ENCODE peak calls at places on chromosomes 11 and 22, in eight cellular contexts. One of them, this sample, is unnamed.

GRCh38 chr22:43387815-43388214 is 24.0 kb upstream of the MPPED1 start:
- DNase-seq in endodermal cell: peak
- DNase-seq in HCT116: no peak
- DNase-seq in GM12865: no peak
- DNase-seq in CD8-positive, alpha-beta T cell: no peak
- DNase-seq in Peyer's patch: no peak
- DNase-seq in lower leg skin: no peak
- DNase-seq in astrocyte of the spinal cord: no peak
- DNase-seq in this sample: no peak

GRCh38 chr11:121035823-121036222 is 11.9 kb downstream of the TBCEL start:
- DNase-seq in endodermal cell: no peak
- DNase-seq in HCT116: no peak
- DNase-seq in GM12865: peak
- DNase-seq in CD8-positive, alpha-beta T cell: no peak
- DNase-seq in Peyer's patch: no peak
- DNase-seq in lower leg skin: no peak
- DNase-seq in astrocyte of the spinal cord: no peak
- DNase-seq in this sample: no peak

GRCh38 chr11:5727691-5728090 is 8.6 kb upstream of the OR56B1 start:
- DNase-seq in endodermal cell: no peak
- DNase-seq in HCT116: no peak
- DNase-seq in GM12865: no peak
- DNase-seq in CD8-positive, alpha-beta T cell: no peak
- DNase-seq in Peyer's patch: no peak
- DNase-seq in lower leg skin: no peak
- DNase-seq in astrocyte of the spinal cord: no peak
- DNase-seq in this sample: no peak

GRCh38 chr11:28878025-28878424 is 769.8 kb downstream of the METTL15 start:
- DNase-seq in endodermal cell: no peak
- DNase-seq in HCT116: no peak
- DNase-seq in GM12865: no peak
- DNase-seq in CD8-positive, alpha-beta T cell: no peak
- DNase-seq in Peyer's patch: no peak
- DNase-seq in lower leg skin: no peak
- DNase-seq in astrocyte of the spinal cord: peak
- DNase-seq in this sample: no peak

GRCh38 chr11:13007182-13007581 is 1.9 kb upstream of the RASSF10 start:
- DNase-seq in endodermal cell: no peak
- DNase-seq in HCT116: no peak
- DNase-seq in GM12865: no peak
- DNase-seq in CD8-positive, alpha-beta T cell: no peak
- DNase-seq in Peyer's patch: no peak
- DNase-seq in lower leg skin: no peak
- DNase-seq in astrocyte of the spinal cord: no peak
- DNase-seq in this sample: no peak

GRCh38 chr11:32439488-32440210 is 4.3 kb upstream of the WT1 start:
- DNase-seq in endodermal cell: peak
- DNase-seq in HCT116: no peak
- DNase-seq in GM12865: no peak
- DNase-seq in CD8-positive, alpha-beta T cell: no peak
- DNase-seq in Peyer's patch: no peak
- DNase-seq in lower leg skin: no peak
- DNase-seq in astrocyte of the spinal cord: no peak
- DNase-seq in this sample: no peak

GRCh38 chr11:93160808-93161207 is 37.0 kb downstream of the SLC36A4 start:
- DNase-seq in endodermal cell: no peak
- DNase-seq in HCT116: no peak
- DNase-seq in GM12865: no peak
- DNase-seq in CD8-positive, alpha-beta T cell: no peak
- DNase-seq in Peyer's patch: no peak
- DNase-seq in lower leg skin: no peak
- DNase-seq in astrocyte of the spinal cord: no peak
- DNase-seq in this sample: no peak

GRCh38 chr11:125300791-125301218 is 136.3 kb downstream of the PKNOX2 start:
- DNase-seq in endodermal cell: no peak
- DNase-seq in HCT116: no peak
- DNase-seq in GM12865: no peak
- DNase-seq in CD8-positive, alpha-beta T cell: no peak
- DNase-seq in Peyer's patch: no peak
- DNase-seq in lower leg skin: no peak
- DNase-seq in astrocyte of the spinal cord: peak
- DNase-seq in this sample: peak

GRCh38 chr22:31049815-31050420 is 31.2 kb upstream of the SMTN start:
- DNase-seq in endodermal cell: no peak
- DNase-seq in HCT116: no peak
- DNase-seq in GM12865: no peak
- DNase-seq in CD8-positive, alpha-beta T cell: no peak
- DNase-seq in Peyer's patch: no peak
- DNase-seq in lower leg skin: no peak
- DNase-seq in astrocyte of the spinal cord: no peak
- DNase-seq in this sample: no peak

GRCh38 chr11:110156503-110156902 is 63.3 kb downstream of the ZC3H12C start:
- DNase-seq in endodermal cell: no peak
- DNase-seq in HCT116: no peak
- DNase-seq in GM12865: no peak
- DNase-seq in CD8-positive, alpha-beta T cell: no peak
- DNase-seq in Peyer's patch: no peak
- DNase-seq in lower leg skin: no peak
- DNase-seq in astrocyte of the spinal cord: no peak
- DNase-seq in this sample: no peak

GRCh38 chr22:17074648-17075002 is 10.2 kb upstream of the IL17RA start:
- DNase-seq in endodermal cell: no peak
- DNase-seq in HCT116: no peak
- DNase-seq in GM12865: no peak
- DNase-seq in CD8-positive, alpha-beta T cell: no peak
- DNase-seq in Peyer's patch: no peak
- DNase-seq in lower leg skin: no peak
- DNase-seq in astrocyte of the spinal cord: no peak
- DNase-seq in this sample: no peak

GRCh38 chr22:48959496-48959895 is 868.2 kb downstream of the BRD1 start:
- DNase-seq in endodermal cell: peak
- DNase-seq in HCT116: no peak
- DNase-seq in GM12865: no peak
- DNase-seq in CD8-positive, alpha-beta T cell: no peak
- DNase-seq in Peyer's patch: peak
- DNase-seq in lower leg skin: peak
- DNase-seq in astrocyte of the spinal cord: no peak
- DNase-seq in this sample: no peak

GRCh38 chr22:37314315-37315046 is 32.2 kb downstream of the CYTH4 start:
- DNase-seq in endodermal cell: no peak
- DNase-seq in HCT116: no peak
- DNase-seq in GM12865: peak
- DNase-seq in CD8-positive, alpha-beta T cell: no peak
- DNase-seq in Peyer's patch: no peak
- DNase-seq in lower leg skin: no peak
- DNase-seq in astrocyte of the spinal cord: no peak
- DNase-seq in this sample: no peak

GRCh38 chr22:37318255-37319109 is 36.2 kb downstream of the CYTH4 start:
- DNase-seq in endodermal cell: no peak
- DNase-seq in HCT116: no peak
- DNase-seq in GM12865: no peak
- DNase-seq in CD8-positive, alpha-beta T cell: no peak
- DNase-seq in Peyer's patch: no peak
- DNase-seq in lower leg skin: no peak
- DNase-seq in astrocyte of the spinal cord: no peak
- DNase-seq in this sample: no peak

GRCh38 chr22:37317698-37318210 is 35.4 kb downstream of the CYTH4 start:
- DNase-seq in endodermal cell: no peak
- DNase-seq in HCT116: no peak
- DNase-seq in GM12865: no peak
- DNase-seq in CD8-positive, alpha-beta T cell: no peak
- DNase-seq in Peyer's patch: no peak
- DNase-seq in lower leg skin: no peak
- DNase-seq in astrocyte of the spinal cord: no peak
- DNase-seq in this sample: no peak

GRCh38 chr22:37316405-37316804 is 34.1 kb downstream of the CYTH4 start:
- DNase-seq in endodermal cell: no peak
- DNase-seq in HCT116: no peak
- DNase-seq in GM12865: no peak
- DNase-seq in CD8-positive, alpha-beta T cell: no peak
- DNase-seq in Peyer's patch: no peak
- DNase-seq in lower leg skin: no peak
- DNase-seq in astrocyte of the spinal cord: no peak
- DNase-seq in this sample: no peak

DNA sequence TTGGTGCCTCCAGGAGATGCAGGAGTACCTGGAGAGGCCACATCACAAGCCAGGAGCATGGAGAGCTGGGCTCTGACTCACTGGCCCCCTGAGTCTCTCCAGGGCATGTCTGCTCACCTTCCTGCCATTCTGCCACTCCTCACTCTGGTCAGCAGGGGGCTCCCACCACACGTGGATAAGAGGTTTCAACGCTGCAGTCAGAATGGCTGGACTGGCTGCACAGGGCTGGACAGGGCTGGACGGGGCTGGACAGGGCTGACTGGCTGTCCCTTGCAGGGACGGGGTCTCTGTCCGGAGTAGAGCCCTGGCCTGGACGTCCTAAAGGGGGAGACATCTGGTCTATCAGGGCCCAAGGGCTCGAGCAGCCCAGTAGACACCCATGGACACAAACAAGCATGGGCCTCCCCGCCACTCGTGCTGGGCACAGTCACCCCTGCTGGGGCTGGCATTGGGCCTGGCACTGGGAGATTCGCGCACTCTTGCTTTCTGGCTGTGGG is 34.6 kb downstream of the CYTH4 start:
- DNase-seq in endodermal cell: peak
- DNase-seq in HCT116: peak
- DNase-seq in GM12865: peak
- DNase-seq in CD8-positive, alpha-beta T cell: peak
- DNase-seq in Peyer's patch: peak
- DNase-seq in lower leg skin: no peak
- DNase-seq in astrocyte of the spinal cord: peak
- DNase-seq in this sample: peak
- TF ChIP-seq CTCF in endodermal cell: peak
- TF ChIP-seq CTCF in HCT116: peak
- TF ChIP-seq CTCF in GM12865: peak
- TF ChIP-seq CTCF in CD8-positive, alpha-beta T cell: peak
- TF ChIP-seq CTCF in Peyer's patch: peak
- TF ChIP-seq CTCF in lower leg skin: no peak
- TF ChIP-seq CTCF in astrocyte of the spinal cord: peak
- TF ChIP-seq CTCF in this sample: peak

DNA sequence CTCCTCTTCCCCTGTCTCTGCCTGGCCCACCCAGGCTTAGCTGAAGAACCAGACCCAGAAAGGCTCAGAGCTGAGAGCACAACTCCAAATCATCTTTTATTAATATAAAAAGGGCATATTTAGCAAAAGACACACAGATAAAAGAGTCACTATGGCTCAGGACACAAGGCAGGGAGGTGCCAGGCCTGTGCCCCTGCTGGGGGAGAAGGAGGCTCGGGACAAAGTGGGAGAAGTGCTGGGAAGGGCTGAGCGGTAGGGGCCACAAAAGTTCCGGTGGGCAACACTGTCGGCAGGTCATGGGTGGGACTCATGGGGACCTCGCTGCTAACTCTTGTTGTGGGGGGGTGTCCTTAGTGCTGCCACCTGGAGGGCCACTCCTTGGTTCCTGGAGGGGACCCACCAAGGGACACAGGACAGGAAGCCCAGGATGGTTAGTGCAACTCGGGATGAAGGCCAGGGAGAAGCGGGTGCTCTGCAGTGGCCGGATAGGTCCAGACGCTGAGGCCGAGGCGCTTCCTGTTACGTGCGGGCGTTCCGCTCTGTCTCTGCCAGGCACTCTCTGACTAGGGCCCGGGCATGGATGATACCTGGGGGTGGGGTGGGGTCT is 1.4 kb upstream of the PITPNM1 start:
- DNase-seq in endodermal cell: no peak
- DNase-seq in HCT116: no peak
- DNase-seq in GM12865: no peak
- DNase-seq in CD8-positive, alpha-beta T cell: no peak
- DNase-seq in Peyer's patch: no peak
- DNase-seq in lower leg skin: no peak
- DNase-seq in astrocyte of the spinal cord: no peak
- DNase-seq in this sample: no peak
- H3K4me3 ChIP-seq in endodermal cell: peak
- H3K4me3 ChIP-seq in HCT116: peak
- H3K4me3 ChIP-seq in GM12865: peak
- H3K4me3 ChIP-seq in CD8-positive, alpha-beta T cell: no peak
- H3K4me3 ChIP-seq in Peyer's patch: peak
- H3K4me3 ChIP-seq in lower leg skin: no peak
- H3K4me3 ChIP-seq in astrocyte of the spinal cord: no peak
- H3K4me3 ChIP-seq in this sample: no peak

DNA sequence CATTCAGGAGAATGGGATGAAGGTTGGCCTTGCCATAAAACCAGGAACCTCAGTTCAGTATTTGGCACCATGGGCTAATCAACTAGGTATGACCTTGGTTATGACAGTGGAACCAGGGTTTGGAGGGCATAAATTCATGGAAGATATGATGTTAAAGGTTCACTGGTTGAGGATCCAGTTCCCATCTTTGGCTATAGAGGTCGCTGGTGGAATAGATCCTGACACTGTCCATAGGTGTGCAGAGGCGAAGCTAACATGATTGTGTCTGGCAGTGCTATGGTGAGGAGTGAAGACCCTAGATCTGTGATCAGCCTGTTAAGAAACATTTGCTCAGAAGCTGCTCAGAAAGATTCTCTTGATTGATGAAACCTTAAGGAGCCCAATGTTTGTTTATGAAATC is 5.7 kb downstream of the NF2 start:
- DNase-seq in endodermal cell: peak
- DNase-seq in HCT116: no peak
- DNase-seq in GM12865: no peak
- DNase-seq in CD8-positive, alpha-beta T cell: no peak
- DNase-seq in Peyer's patch: no peak
- DNase-seq in lower leg skin: no peak
- DNase-seq in astrocyte of the spinal cord: no peak
- DNase-seq in this sample: no peak
- TF ChIP-seq CTCF in endodermal cell: peak
- TF ChIP-seq CTCF in HCT116: peak
- TF ChIP-seq CTCF in GM12865: no peak
- TF ChIP-seq CTCF in CD8-positive, alpha-beta T cell: no peak
- TF ChIP-seq CTCF in Peyer's patch: no peak
- TF ChIP-seq CTCF in lower leg skin: no peak
- TF ChIP-seq CTCF in astrocyte of the spinal cord: peak
- TF ChIP-seq CTCF in this sample: no peak

DNA sequence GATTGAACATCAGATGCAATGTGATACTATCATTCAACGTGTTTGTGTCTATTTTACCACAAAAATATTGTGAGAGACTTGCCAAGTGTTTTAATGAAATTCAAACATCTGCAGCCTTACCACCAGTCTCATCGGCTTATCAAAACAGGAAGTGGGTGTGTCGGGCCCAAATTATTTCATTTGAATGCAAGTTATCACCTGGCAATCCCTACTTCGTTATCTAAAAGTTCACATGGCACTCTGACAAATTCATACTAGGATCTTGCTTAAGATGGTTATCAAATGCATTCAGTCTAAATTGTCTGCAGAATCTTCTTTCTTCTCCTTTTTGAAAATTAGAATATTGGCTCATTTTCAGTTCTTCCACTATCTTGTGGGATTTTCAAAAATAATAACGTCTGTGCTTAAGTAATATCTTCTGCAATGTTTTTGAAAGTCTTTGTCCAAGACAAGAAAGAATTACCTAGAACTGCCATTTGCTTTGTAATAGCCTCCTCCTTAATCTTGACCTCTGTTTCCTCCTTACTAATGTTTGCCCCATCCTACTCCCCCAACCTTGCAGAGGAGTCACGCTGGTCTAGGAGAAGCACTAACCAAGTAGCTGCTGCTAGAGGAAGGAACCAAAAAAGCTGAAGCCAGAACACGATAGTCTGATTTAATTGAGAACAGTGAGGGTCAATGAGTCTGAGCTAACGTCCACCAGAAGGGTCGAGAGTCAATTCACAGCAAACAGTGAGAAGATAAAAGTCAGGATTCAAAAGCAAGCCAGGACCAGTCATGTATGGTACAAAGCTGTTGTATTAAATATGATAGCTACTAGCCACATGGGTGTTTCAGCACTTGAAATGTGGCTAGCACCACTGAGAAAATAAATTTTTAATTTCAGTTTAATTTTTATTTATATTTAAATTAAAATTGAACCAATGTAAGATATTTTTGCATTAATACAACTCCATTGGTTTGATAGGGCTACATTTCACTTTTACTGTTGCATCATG is 10.2 kb upstream of the BIRC3 start:
- DNase-seq in endodermal cell: no peak
- DNase-seq in HCT116: no peak
- DNase-seq in GM12865: no peak
- DNase-seq in CD8-positive, alpha-beta T cell: peak
- DNase-seq in Peyer's patch: no peak
- DNase-seq in lower leg skin: no peak
- DNase-seq in astrocyte of the spinal cord: no peak
- DNase-seq in this sample: no peak
- H3K4me3 ChIP-seq in endodermal cell: no peak
- H3K4me3 ChIP-seq in HCT116: no peak
- H3K4me3 ChIP-seq in GM12865: no peak
- H3K4me3 ChIP-seq in CD8-positive, alpha-beta T cell: no peak
- H3K4me3 ChIP-seq in Peyer's patch: no peak
- H3K4me3 ChIP-seq in lower leg skin: no peak
- H3K4me3 ChIP-seq in astrocyte of the spinal cord: no peak
- H3K4me3 ChIP-seq in this sample: no peak